ENCODE peak calls at places on chromosomes 16 and 17, in eight cellular contexts. One of them, this sample, is unnamed.

GRCh38 chr16:19688396-19689024 is 29.5 kb downstream of the KNOP1 start:
- DNase-seq in stomach: no peak
- DNase-seq in adipocyte: no peak
- DNase-seq in left ventricle myocardium inferior: no peak
- DNase-seq in adrenal gland: no peak
- DNase-seq in ELF-1: no peak
- DNase-seq in GM13977: no peak
- DNase-seq in RPMI8226: no peak
- DNase-seq in this sample: no peak

GRCh38 chr16:30065943-30066881 is 652 bp downstream of the ALDOA start:
- DNase-seq in stomach: no peak
- DNase-seq in adipocyte: peak
- DNase-seq in left ventricle myocardium inferior: no peak
- DNase-seq in adrenal gland: no peak
- DNase-seq in ELF-1: no peak
- DNase-seq in GM13977: no peak
- DNase-seq in RPMI8226: peak
- DNase-seq in this sample: peak

GRCh38 chr16:57809843-57810196 is 7.5 kb upstream of the KIFC3 start:
- DNase-seq in stomach: no peak
- DNase-seq in adipocyte: no peak
- DNase-seq in left ventricle myocardium inferior: no peak
- DNase-seq in adrenal gland: peak
- DNase-seq in ELF-1: no peak
- DNase-seq in GM13977: no peak
- DNase-seq in RPMI8226: peak
- DNase-seq in this sample: no peak

GRCh38 chr16:27317738-27318398 is 4.1 kb downstream of the IL4R start:
- DNase-seq in stomach: no peak
- DNase-seq in adipocyte: no peak
- DNase-seq in left ventricle myocardium inferior: no peak
- DNase-seq in adrenal gland: no peak
- DNase-seq in ELF-1: no peak
- DNase-seq in GM13977: no peak
- DNase-seq in RPMI8226: no peak
- DNase-seq in this sample: no peak

GRCh38 chr17:31525801-31526549 is 134.5 kb downstream of the RAB11FIP4 start:
- DNase-seq in stomach: no peak
- DNase-seq in adipocyte: no peak
- DNase-seq in left ventricle myocardium inferior: no peak
- DNase-seq in adrenal gland: no peak
- DNase-seq in ELF-1: peak
- DNase-seq in GM13977: peak
- DNase-seq in RPMI8226: no peak
- DNase-seq in this sample: peak

GRCh38 chr16:66395806-66396555 is 29.5 kb downstream of the CDH5 start:
- DNase-seq in stomach: no peak
- DNase-seq in adipocyte: no peak
- DNase-seq in left ventricle myocardium inferior: no peak
- DNase-seq in adrenal gland: no peak
- DNase-seq in ELF-1: no peak
- DNase-seq in GM13977: no peak
- DNase-seq in RPMI8226: no peak
- DNase-seq in this sample: no peak

GRCh38 chr16:64864232-64864803 is 257.5 kb downstream of the CDH11 start:
- DNase-seq in stomach: no peak
- DNase-seq in adipocyte: peak
- DNase-seq in left ventricle myocardium inferior: no peak
- DNase-seq in adrenal gland: no peak
- DNase-seq in ELF-1: peak
- DNase-seq in GM13977: no peak
- DNase-seq in RPMI8226: peak
- DNase-seq in this sample: no peak

GRCh38 chr17:59149051-59149450 is 5.9 kb downstream of the SKA2 start:
- DNase-seq in stomach: no peak
- DNase-seq in adipocyte: no peak
- DNase-seq in left ventricle myocardium inferior: no peak
- DNase-seq in adrenal gland: no peak
- DNase-seq in ELF-1: no peak
- DNase-seq in GM13977: no peak
- DNase-seq in RPMI8226: no peak
- DNase-seq in this sample: no peak

GRCh38 chr16:68412061-68412460 is 36.2 kb downstream of the SMPD3 start:
- DNase-seq in stomach: no peak
- DNase-seq in adipocyte: no peak
- DNase-seq in left ventricle myocardium inferior: no peak
- DNase-seq in adrenal gland: no peak
- DNase-seq in ELF-1: no peak
- DNase-seq in GM13977: no peak
- DNase-seq in RPMI8226: no peak
- DNase-seq in this sample: no peak

GRCh38 chr16:86507173-86508027 is 2.9 kb upstream of the FOXF1 start:
- DNase-seq in stomach: no peak
- DNase-seq in adipocyte: no peak
- DNase-seq in left ventricle myocardium inferior: no peak
- DNase-seq in adrenal gland: no peak
- DNase-seq in ELF-1: no peak
- DNase-seq in GM13977: no peak
- DNase-seq in RPMI8226: no peak
- DNase-seq in this sample: no peak

GRCh38 chr16:89383095-89384003 is 107.0 kb downstream of the ANKRD11 start:
- DNase-seq in stomach: peak
- DNase-seq in adipocyte: no peak
- DNase-seq in left ventricle myocardium inferior: peak
- DNase-seq in adrenal gland: peak
- DNase-seq in ELF-1: peak
- DNase-seq in GM13977: peak
- DNase-seq in RPMI8226: no peak
- DNase-seq in this sample: peak

GRCh38 chr17:5097101-5097834 is 14.4 kb downstream of the ZNF232 start:
- DNase-seq in stomach: peak
- DNase-seq in adipocyte: no peak
- DNase-seq in left ventricle myocardium inferior: peak
- DNase-seq in adrenal gland: no peak
- DNase-seq in ELF-1: peak
- DNase-seq in GM13977: no peak
- DNase-seq in RPMI8226: no peak
- DNase-seq in this sample: peak

GRCh38 chr16:10525214-10525825 is 55.1 kb downstream of the EMP2 start:
- DNase-seq in stomach: no peak
- DNase-seq in adipocyte: no peak
- DNase-seq in left ventricle myocardium inferior: no peak
- DNase-seq in adrenal gland: no peak
- DNase-seq in ELF-1: peak
- DNase-seq in GM13977: no peak
- DNase-seq in RPMI8226: no peak
- DNase-seq in this sample: no peak

GRCh38 chr16:79402356-79402755 is 198.2 kb downstream of the MAF start:
- DNase-seq in stomach: peak
- DNase-seq in adipocyte: no peak
- DNase-seq in left ventricle myocardium inferior: no peak
- DNase-seq in adrenal gland: no peak
- DNase-seq in ELF-1: peak
- DNase-seq in GM13977: no peak
- DNase-seq in RPMI8226: no peak
- DNase-seq in this sample: no peak

GRCh38 chr16:87877942-87878507 is 8.7 kb upstream of the SLC7A5 start:
- DNase-seq in stomach: no peak
- DNase-seq in adipocyte: no peak
- DNase-seq in left ventricle myocardium inferior: no peak
- DNase-seq in adrenal gland: no peak
- DNase-seq in ELF-1: no peak
- DNase-seq in GM13977: no peak
- DNase-seq in RPMI8226: no peak
- DNase-seq in this sample: no peak

This sample was measured in neural progenitor cell.